ENCODE peak calls at places on chromosomes 6 and 20, in four cellular contexts. S is GF-D8; W is CD4-positive, alpha-beta T cell; Q is RWPE1. A is an unnamed sample.

GRCh38 chr6:27972750-27973149 is 15.7 kb downstream of the OR2B6 start:
- DNase-seq in S (no peak), W (no peak), Q (no peak), A (no peak)

GRCh38 chr6:35428421-35429149 is 23.6 kb upstream of the FANCE start:
- DNase-seq in S (no peak), W (no peak), Q (no peak), A (no peak)

GRCh38 chr6:144588674-144589325 is 303.7 kb downstream of the UTRN start:
- DNase-seq in S (no peak), W (no peak), Q (no peak), A (no peak)

GRCh38 chr20:8094845-8095244 is 37.2 kb upstream of the PLCB1 start:
- DNase-seq in S (no peak), W (no peak), Q (peak), A (no peak)

GRCh38 chr6:38938741-38939140 is 109.8 kb upstream of the GLP1R start:
- DNase-seq in S (no peak), W (no peak), Q (no peak), A (no peak)

GRCh38 chr20:63969851-63970713 is at the start of gene ZNF512B:
- DNase-seq in S (no peak), W (peak), Q (peak), A (no peak)

GRCh38 chr6:160831751-160832150 is 129.7 kb downstream of the PLG start:
- DNase-seq in S (no peak), W (no peak), Q (no peak), A (no peak)

GRCh38 chr6:170069611-170070010 is 221.3 kb downstream of the DLL1 start:
- DNase-seq in S (no peak), W (no peak), Q (no peak), A (no peak)

GRCh38 chr6:77433888-77434287 is 29.4 kb downstream of the HTR1B start:
- DNase-seq in S (no peak), W (no peak), Q (no peak), A (no peak)